ENCODE peak calls at places on chromosomes 2 and 18, in six cellular contexts. K is GM12891, V is K562, G is H1, P is HepG2, C is GM12878. S is an unnamed sample.

GRCh38 chr2:14632133-14632936 is at the start of gene LRATD1:
- DNase-seq in K (no peak), V (peak), G (peak), P (peak), C (no peak), S (no peak)

GRCh38 chr18:31555971-31556747 is 35.5 kb upstream of the TTR start:
- DNase-seq in K (no peak), V (peak), G (no peak), P (peak), C (peak), S (no peak)

GRCh38 chr2:101619191-101619591 is 78.3 kb upstream of the MAP4K4 start:
- DNase-seq in K (no peak), V (no peak), G (no peak), P (no peak), C (no peak), S (no peak)

GRCh38 chr18:74982946-74983635 is 225.8 kb downstream of the PTGR3 start:
- DNase-seq in K (no peak), V (no peak), G (no peak), P (no peak), C (no peak), S (no peak)

GRCh38 chr18:51848702-51849101 is 491.3 kb upstream of the DCC start:
- DNase-seq in K (no peak), V (no peak), G (no peak), P (no peak), C (no peak), S (no peak)

GRCh38 chr2:31228717-31229116 is 5.2 kb upstream of the EHD3 start:
- DNase-seq in K (no peak), V (no peak), G (no peak), P (no peak), C (no peak), S (no peak)

GRCh38 chr2:143572421-143572820 is 443.2 kb downstream of the ARHGAP15 start:
- DNase-seq in K (no peak), V (no peak), G (no peak), P (no peak), C (no peak), S (no peak)

GRCh38 chr2:40210344-40210967 is 241.4 kb downstream of the SLC8A1 start:
- DNase-seq in K (no peak), V (no peak), G (no peak), P (no peak), C (no peak), S (no peak)

GRCh38 chr2:120977582-120978358 is 242.1 kb downstream of the GLI2 start:
- DNase-seq in K (no peak), V (no peak), G (no peak), P (no peak), C (no peak), S (no peak)

GRCh38 chr2:17521621-17522020 is 3.4 kb upstream of the RAD51AP2 start:
- DNase-seq in K (no peak), V (no peak), G (no peak), P (no peak), C (no peak), S (no peak)

GRCh38 chr2:17515652-17516051 is 2.6 kb downstream of the RAD51AP2 start:
- DNase-seq in K (no peak), V (no peak), G (no peak), P (no peak), C (peak), S (no peak)

GRCh38 chr2:17517481-17518211 is 594 bp downstream of the RAD51AP2 start:
- DNase-seq in K (no peak), V (no peak), G (no peak), P (no peak), C (no peak), S (no peak)

GRCh38 chr2:17520761-17521160 is 2.5 kb upstream of the RAD51AP2 start:
- DNase-seq in K (no peak), V (no peak), G (no peak), P (no peak), C (no peak), S (no peak)

GRCh38 chr2:17518212-17519154 is at the start of gene RAD51AP2:
- DNase-seq in K (peak), V (peak), G (no peak), P (peak), C (peak), S (peak)
- TF ChIP-seq TAF1 in K (no peak), V (peak), G (peak), P (peak), C (no peak), S (no peak)

GRCh38 chr18:58670561-58671121 is 624 bp upstream of the MALT1 start:
- DNase-seq in K (no peak), V (no peak), G (no peak), P (no peak), C (no peak), S (no peak)

GRCh38 chr18:58671941-58672565 is 788 bp downstream of the MALT1 start:
- DNase-seq in K (no peak), V (no peak), G (no peak), P (no peak), C (no peak), S (peak)

GRCh38 chr18:58669731-58670379 is 1.4 kb upstream of the MALT1 start:
- DNase-seq in K (no peak), V (no peak), G (no peak), P (peak), C (peak), S (no peak)

GRCh38 chr18:58668897-58669296 is 2.4 kb upstream of the MALT1 start:
- DNase-seq in K (no peak), V (no peak), G (no peak), P (peak), C (no peak), S (no peak)

DNA sequence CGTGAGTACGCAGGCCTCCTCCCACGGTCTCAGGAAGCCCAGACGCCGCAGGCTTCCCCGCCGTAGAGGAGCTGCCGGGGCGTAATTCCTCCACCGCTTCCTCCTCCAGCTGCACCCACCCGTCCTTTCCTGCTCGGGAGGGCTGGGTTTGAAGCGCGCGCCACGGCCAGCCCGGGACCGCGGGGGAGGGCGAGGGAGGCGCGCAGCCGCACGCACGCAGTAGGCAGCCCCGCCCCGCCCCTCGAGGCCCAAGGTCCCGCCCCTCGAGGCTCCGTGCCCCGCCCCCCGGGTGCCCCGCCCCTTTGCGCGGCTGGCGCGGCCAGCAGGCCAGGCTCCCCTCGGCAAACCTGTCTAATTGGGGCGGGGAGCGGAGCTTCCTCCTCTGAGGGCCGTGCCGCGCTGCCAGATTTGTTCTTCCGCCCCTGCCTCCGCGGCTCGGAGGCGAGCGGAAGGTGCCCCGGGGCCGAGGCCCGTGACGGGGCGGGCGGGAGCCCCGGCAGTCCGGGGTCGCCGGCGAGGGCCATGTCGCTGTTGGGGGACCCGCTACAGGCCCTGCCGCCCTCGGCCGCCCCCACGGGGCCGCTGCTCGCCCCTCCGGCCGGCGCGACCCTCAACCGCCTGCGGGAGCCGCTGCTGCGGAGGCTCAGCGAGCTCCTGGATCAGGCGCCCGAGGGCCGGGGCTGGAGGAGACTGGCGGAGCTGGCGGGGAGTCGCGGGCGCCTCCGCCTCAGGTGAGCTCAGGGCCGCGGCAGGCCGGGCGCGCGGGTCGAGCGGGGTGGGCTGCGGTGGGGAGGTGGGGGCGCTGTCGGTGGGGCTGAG is at the start of gene MALT1:
- DNase-seq in K (peak), V (peak), G (peak), P (peak), C (peak), S (peak)
- TF ChIP-seq POLR2A in K (peak), V (no peak), G (peak), P (peak), C (peak), S (peak)

GRCh38 chr2:9460441-9461017 is 13.8 kb upstream of the IAH1 start:
- DNase-seq in K (no peak), V (no peak), G (no peak), P (no peak), C (no peak), S (no peak)
- TF ChIP-seq POLR2AphosphoS5 in K (no peak), V (no peak), G (no peak), P (no peak), C (no peak), S (no peak)

GRCh38 chr2:59888015-59888414 is 665.4 kb downstream of the BCL11A start:
- DNase-seq in K (peak), V (no peak), G (peak), P (no peak), C (peak), S (peak)
- TF ChIP-seq TAF1 in K (no peak), V (no peak), G (no peak), P (no peak), C (no peak), S (no peak)

GRCh38 chr2:128093762-128094161 is 2.8 kb downstream of the UGGT1 start:
- DNase-seq in K (no peak), V (no peak), G (no peak), P (no peak), C (no peak), S (no peak)

GRCh38 chr2:128091691-128092050 is 671 bp downstream of the UGGT1 start:
- DNase-seq in K (no peak), V (no peak), G (no peak), P (no peak), C (no peak), S (no peak)

GRCh38 chr2:128090575-128090908 is 458 bp upstream of the UGGT1 start:
- DNase-seq in K (no peak), V (no peak), G (no peak), P (no peak), C (no peak), S (no peak)

GRCh38 chr2:128092656-128093055 is 1.7 kb downstream of the UGGT1 start:
- DNase-seq in K (no peak), V (peak), G (no peak), P (no peak), C (no peak), S (no peak)

GRCh38 chr2:128090909-128091690 is at the start of gene UGGT1:
- DNase-seq in K (peak), V (peak), G (peak), P (peak), C (peak), S (peak)
- TF ChIP-seq POLR2A in K (peak), V (peak), G (peak), P (peak), C (peak), S (peak)

GRCh38 chr2:204109681-204110080 is 173.1 kb downstream of the ICOS start:
- DNase-seq in K (no peak), V (no peak), G (no peak), P (no peak), C (no peak), S (no peak)
- TF ChIP-seq POLR2AphosphoS5 in K (no peak), V (no peak), G (no peak), P (no peak), C (no peak), S (no peak)

GRCh38 chr2:64345998-64346397 is 108.0 kb upstream of the LGALSL start:
- DNase-seq in K (no peak), V (no peak), G (no peak), P (no peak), C (no peak), S (no peak)

GRCh38 chr2:64350996-64351395 is 103.0 kb upstream of the LGALSL start:
- DNase-seq in K (no peak), V (no peak), G (no peak), P (no peak), C (no peak), S (no peak)

GRCh38 chr2:64344999-64345576 is 108.9 kb upstream of the LGALSL start:
- DNase-seq in K (no peak), V (no peak), G (no peak), P (no peak), C (no peak), S (no peak)

GRCh38 chr2:64349143-64349530 is 104.8 kb upstream of the LGALSL start:
- DNase-seq in K (no peak), V (no peak), G (no peak), P (no peak), C (no peak), S (no peak)

GRCh38 chr2:64348386-64349142 is 105.4 kb upstream of the LGALSL start:
- DNase-seq in K (no peak), V (no peak), G (no peak), P (no peak), C (no peak), S (no peak)
- TF ChIP-seq TAF1 in K (no peak), V (no peak), G (no peak), P (no peak), C (no peak), S (no peak)

GRCh38 chr2:509888-510287 is 167.3 kb downstream of the TMEM18 start:
- DNase-seq in K (no peak), V (no peak), G (no peak), P (no peak), C (no peak), S (no peak)
- TF ChIP-seq POLR2A in K (no peak), V (no peak), G (no peak), P (no peak), C (no peak), S (no peak)

DNA sequence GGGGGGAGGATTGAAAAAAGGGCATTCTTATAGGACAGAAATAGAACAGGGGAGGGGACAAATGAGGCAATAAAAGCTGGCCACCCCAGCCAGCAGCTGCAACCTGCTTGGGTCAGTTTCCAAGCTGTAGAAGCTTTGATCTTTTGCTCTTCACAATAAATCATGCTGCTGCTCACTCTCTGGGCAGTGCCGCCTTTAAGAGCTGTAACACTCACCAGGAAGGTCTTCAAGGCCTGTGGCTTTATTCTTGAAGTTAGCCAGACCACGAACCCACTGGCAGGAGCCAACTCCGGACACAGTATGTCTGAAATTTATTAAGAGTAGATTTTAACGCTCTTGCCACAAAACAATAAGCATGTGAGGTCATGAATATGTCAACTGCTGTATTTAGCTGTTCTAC is 649.9 kb upstream of the RAB6C start:
- DNase-seq in K (no peak), V (no peak), G (no peak), P (no peak), C (no peak), S (no peak)
- TF ChIP-seq POLR2AphosphoS5 in K (no peak), V (no peak), G (no peak), P (no peak), C (no peak), S (no peak)